ENCODE peak calls at places on chromosome 15, in nine cellular contexts. W, S, L, V, Q, B, Y, N and G are unnamed samples.
A peak's percentile ranks its signal among the peaks of the same experiment; 100 is the strongest.

GRCh38 chr15:63186065-63186464 is 3.3 kb upstream of the RAB8B start:
- DNase-seq in L (no peak), V (no peak), S (no peak), B (no peak), W (no peak), Q (no peak), Y (no peak), N (peak; percentile 78), G (peak; percentile 53)

GRCh38 chr15:100909582-100909981 is 9.6 kb upstream of the LRRK1 start:
- DNase-seq in S (no peak), N (no peak), L (no peak), Q (no peak), B (peak; percentile 38), V (no peak), Y (no peak), W (no peak), G (no peak)

GRCh38 chr15:91882858-91883586 is 29.5 kb downstream of the SLCO3A1 start:
- DNase-seq in W (no peak), B (no peak), V (peak; percentile 50), Q (no peak), S (no peak), L (no peak), N (peak; percentile 23), Y (no peak), G (no peak)

GRCh38 chr15:62068071-62068786 is 1.5 kb downstream of the C2CD4A start:
- DNase-seq in Q (peak; percentile 76), V (peak; percentile 52), Y (peak; percentile 51), B (no peak), L (peak; percentile 51), W (peak; percentile 78), N (peak; percentile 67), S (peak; percentile 75), G (peak; percentile 50)

GRCh38 chr15:58463815-58464697 is 32.3 kb downstream of the LIPC start:
- DNase-seq in B (no peak), L (no peak), S (no peak), Q (no peak), W (no peak), Y (no peak), V (no peak), N (peak; percentile 25), G (no peak)

GRCh38 chr15:94234300-94234699 is 2.9 kb downstream of the MCTP2 start:
- DNase-seq in Y (no peak), W (no peak), L (no peak), V (no peak), S (no peak), B (no peak), N (no peak), Q (no peak), G (no peak)

GRCh38 chr15:68371160-68371559 is 60.8 kb downstream of the ITGA11 start:
- DNase-seq in V (no peak), W (no peak), L (peak; percentile 42), S (no peak), Y (no peak), Q (no peak), N (no peak), B (peak; percentile 34), G (no peak)

GRCh38 chr15:23646165-23647000 is 1.3 kb downstream of the MAGEL2 start:
- DNase-seq in V (no peak), W (peak; percentile 23), L (no peak), Q (peak; percentile 33), N (no peak), Y (no peak), B (no peak), S (no peak), G (no peak)

GRCh38 chr15:27088584-27089232 is 117.7 kb downstream of the GABRG3 start:
- DNase-seq in Y (no peak), Q (no peak), N (no peak), L (no peak), W (no peak), V (no peak), B (no peak), S (no peak), G (no peak)

GRCh38 chr15:52383100-52383588 is 87.5 kb upstream of the MYO5C start:
- DNase-seq in L (no peak), Q (no peak), B (no peak), Y (no peak), N (peak; percentile 50), V (no peak), S (no peak), W (no peak), G (peak; percentile 11)

GRCh38 chr15:93829115-93829849 is 402.1 kb upstream of the MCTP2 start:
- DNase-seq in L (no peak), S (no peak), B (no peak), Y (no peak), N (peak; percentile 85), W (peak; percentile 36), Q (no peak), V (no peak), G (peak; percentile 81)

GRCh38 chr15:39631357-39631756 is 50.5 kb downstream of the THBS1 start:
- DNase-seq in N (peak; percentile 75), Q (no peak), L (no peak), B (no peak), Y (no peak), S (no peak), W (no peak), V (no peak), G (no peak)

GRCh38 chr15:57446393-57446792 is 70.1 kb downstream of the CGNL1 start:
- DNase-seq in Q (no peak), W (no peak), S (no peak), N (no peak), Y (no peak), L (no peak), V (no peak), B (no peak), G (no peak)
- H3K4me1 ChIP-seq in Q (peaks cover 8% of the 10 kb centered on the region), W (peaks cover 6% of the 10 kb centered on the region), S (no peaks in the 10 kb centered on the region), N (peaks cover 15% of the 10 kb centered on the region), Y (no peaks in the 10 kb centered on the region), L (no peaks in the 10 kb centered on the region), V (peaks cover 13% of the 10 kb centered on the region), B (peaks cover 10% of the 10 kb centered on the region), G (peaks cover 52% of the 10 kb centered on the region)

DNA sequence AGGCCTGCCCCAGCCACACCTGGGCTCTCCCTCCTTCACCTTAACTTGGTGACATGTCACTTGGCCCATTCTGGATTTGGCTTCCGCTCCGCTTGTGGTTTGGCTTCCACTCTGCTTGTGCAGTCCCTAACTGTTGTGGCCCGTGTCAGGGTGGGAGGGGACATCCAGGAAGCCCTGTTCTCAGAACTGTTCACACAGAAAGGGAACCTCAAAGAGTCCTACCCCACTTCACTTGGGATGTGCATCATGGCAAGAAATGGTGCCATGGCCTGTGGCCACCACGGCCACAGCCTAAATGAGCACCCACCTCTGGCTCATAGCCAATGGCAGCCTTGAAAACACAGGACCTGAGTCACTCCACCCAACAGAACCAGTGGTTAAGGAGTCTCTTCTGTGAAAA is 63.4 kb downstream of the CYP19A1 start:
- DNase-seq in L (no peak), Q (no peak), B (no peak), S (no peak), Y (no peak), V (no peak), W (no peak), N (no peak), G (no peak)
- H3K9me3 ChIP-seq in L (no peaks in the 10 kb centered on the region), Q (no peaks in the 10 kb centered on the region), B (no peaks in the 10 kb centered on the region), S (no peaks in the 10 kb centered on the region), Y (no peaks in the 10 kb centered on the region), V (no peaks in the 10 kb centered on the region), W (no peaks in the 10 kb centered on the region), N (no peaks in the 10 kb centered on the region), G (no peaks in the 10 kb centered on the region)

GRCh38 chr15:29674661-29675533 is 147.4 kb downstream of the TJP1 start:
- DNase-seq in S (peak; percentile 79), Y (peak; percentile 83), N (peak; percentile 53), B (no peak), L (peak; percentile 70), V (peak; percentile 46), Q (peak; percentile 71), W (peak; percentile 89), G (peak; percentile 75)
- H3K27ac ChIP-seq in S (no peak overlapping the region), Y (no peak overlapping the region), N (no peak overlapping the region), B (no peak overlapping the region), L (no peak overlapping the region), V (no peak overlapping the region), Q (peak overlapping the region; percentile 33), W (no peak overlapping the region), G (no peak overlapping the region)

GRCh38 chr15:77607111-77607893 is 25.4 kb downstream of the LINGO1 start:
- DNase-seq in Y (no peak), L (no peak), Q (no peak), W (no peak), S (no peak), V (peak; percentile 29), B (no peak), N (peak; percentile 79), G (peak; percentile 64)
- H3K4me1 ChIP-seq in Y (peaks cover 10% of the 10 kb centered on the region), L (no peaks in the 10 kb centered on the region), Q (no peaks in the 10 kb centered on the region), W (peaks cover 11% of the 10 kb centered on the region), S (no peaks in the 10 kb centered on the region), V (peaks cover 24% of the 10 kb centered on the region), B (peaks cover 3% of the 10 kb centered on the region), N (peaks cover 10% of the 10 kb centered on the region), G (peaks cover 47% of the 10 kb centered on the region)

GRCh38 chr15:64466408-64467116 is 6.2 kb downstream of the ZNF609 start:
- DNase-seq in B (no peak), Q (no peak), N (no peak), V (no peak), S (no peak), L (no peak), Y (no peak), W (no peak), G (peak; percentile 14)

GRCh38 chr15:64462492-64462891 is 2.1 kb downstream of the ZNF609 start:
- DNase-seq in B (no peak), S (no peak), Q (no peak), L (no peak), W (no peak), N (no peak), V (no peak), Y (no peak), G (no peak)

GRCh38 chr15:64461577-64462162 is 1.3 kb downstream of the ZNF609 start:
- DNase-seq in W (peak; percentile 49), Q (no peak), S (no peak), Y (no peak), B (no peak), V (no peak), L (no peak), N (peak; percentile 56), G (peak; percentile 23)

GRCh38 chr15:64460737-64461576 is 579 bp downstream of the ZNF609 start:
- DNase-seq in W (peak; percentile 65), B (no peak), S (peak; percentile 52), L (no peak), Y (peak; percentile 28), N (peak; percentile 91), V (no peak), Q (no peak), G (peak; percentile 51)

DNA sequence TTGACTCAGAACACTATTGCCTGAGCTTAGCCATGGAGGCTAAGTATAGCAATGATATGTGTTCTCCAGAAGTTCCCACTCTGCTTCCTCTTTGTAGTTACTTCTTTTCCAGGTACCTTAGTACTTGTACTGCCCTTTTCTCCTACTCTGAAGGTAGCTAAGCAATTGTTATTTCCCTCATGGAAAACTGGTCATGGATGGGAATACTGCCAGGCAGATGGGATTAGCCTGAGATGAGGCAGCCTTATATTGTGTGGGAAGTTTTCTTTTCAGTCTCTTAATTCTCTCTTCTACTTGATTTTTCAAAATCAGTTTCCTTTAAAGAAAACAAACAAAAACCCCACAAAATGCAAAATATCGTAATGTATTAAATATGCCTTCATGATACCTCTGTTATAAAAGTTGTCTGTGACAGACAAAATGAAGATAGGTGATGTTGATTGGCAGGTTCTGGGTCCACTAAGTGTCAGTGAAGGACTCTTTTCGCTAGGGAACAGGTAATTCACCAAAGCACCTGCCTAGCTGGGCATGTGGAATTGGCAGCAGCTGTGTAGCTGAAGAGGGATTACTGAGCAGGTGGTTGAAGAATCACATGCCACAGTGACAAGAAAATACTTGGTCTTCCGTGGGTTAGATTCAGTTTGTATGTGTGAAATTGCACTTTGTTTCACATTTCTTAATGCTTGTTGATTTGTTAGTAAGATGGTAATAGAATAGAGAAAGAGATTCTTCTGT is 4.1 kb downstream of the ZNF609 start:
- DNase-seq in S (no peak), B (no peak), L (no peak), Y (no peak), V (no peak), N (peak; percentile 51), W (no peak), Q (no peak), G (peak; percentile 42)
- H3K9me3 ChIP-seq in S (no peaks in the 10 kb centered on the region), B (no peaks in the 10 kb centered on the region), L (no peaks in the 10 kb centered on the region), Y (no peaks in the 10 kb centered on the region), V (no peaks in the 10 kb centered on the region), N (no peaks in the 10 kb centered on the region), W (no peaks in the 10 kb centered on the region), Q (no peaks in the 10 kb centered on the region), G (no peaks in the 10 kb centered on the region)